ENCODE peak calls at places on chromosomes 16 and 17, in four cellular contexts. F, C, D and W are unnamed samples.

GRCh38 chr17:48623583-48623982 is 2.6 kb downstream of the HOXB9 start:
- DNase-seq in F (no peak), C (no peak), D (no peak), W (no peak)

GRCh38 chr17:15398291-15398690 is 56.9 kb upstream of the TEKT3 start:
- DNase-seq in C (no peak), F (no peak), D (no peak), W (no peak)

GRCh38 chr16:14024300-14024699 is 46.8 kb upstream of the MRTFB start:
- DNase-seq in C (no peak), F (no peak), D (no peak), W (no peak)

GRCh38 chr17:82859431-82860403 is 19.9 kb upstream of the ZNF750 start:
- DNase-seq in F (peak; percentile 68), C (no peak), D (no peak), W (peak; percentile 51)

GRCh38 chr17:64081802-64082799 is 47.8 kb downstream of the ERN1 start:
- DNase-seq in D (no peak), F (no peak), C (no peak), W (no peak)

GRCh38 chr17:11284811-11285210 is 43.8 kb downstream of the SHISA6 start:
- DNase-seq in F (no peak), C (no peak), D (no peak), W (no peak)

GRCh38 chr16:7086842-7087616 is 245.6 kb upstream of the RBFOX1 start:
- DNase-seq in C (no peak), D (no peak), F (peak; percentile 60), W (no peak)

GRCh38 chr16:30179931-30180330 is 3.5 kb upstream of the CORO1A start:
- DNase-seq in F (peak; percentile 26), C (no peak), D (no peak), W (no peak)

GRCh38 chr17:48613862-48614694 is 1.0 kb downstream of the HOXB8 start:
- DNase-seq in C (no peak), F (no peak), D (no peak), W (peak; percentile 70)

GRCh38 chr17:34850023-34850422 is 111.2 kb downstream of the CCT6B start:
- DNase-seq in F (no peak), C (no peak), D (no peak), W (no peak)

GRCh38 chr16:84995666-84996065 is 15.7 kb downstream of the ZDHHC7 start:
- DNase-seq in F (peak; percentile 75), C (no peak), D (no peak), W (no peak)

GRCh38 chr17:81926451-81927144 is 937 bp downstream of the MAFG start:
- DNase-seq in D (peak; percentile 95), F (peak; percentile 87), C (peak; percentile 82), W (peak; percentile 88)

GRCh38 chr17:56679148-56679766 is 85.8 kb downstream of the NOG start:
- DNase-seq in F (peak; percentile 32), D (no peak), C (no peak), W (no peak)
- TF ChIP-seq CTCF in F (peak; percentile 57), D (peak; percentile 42), C (peak; percentile 43), W (peak; percentile 41)

DNA sequence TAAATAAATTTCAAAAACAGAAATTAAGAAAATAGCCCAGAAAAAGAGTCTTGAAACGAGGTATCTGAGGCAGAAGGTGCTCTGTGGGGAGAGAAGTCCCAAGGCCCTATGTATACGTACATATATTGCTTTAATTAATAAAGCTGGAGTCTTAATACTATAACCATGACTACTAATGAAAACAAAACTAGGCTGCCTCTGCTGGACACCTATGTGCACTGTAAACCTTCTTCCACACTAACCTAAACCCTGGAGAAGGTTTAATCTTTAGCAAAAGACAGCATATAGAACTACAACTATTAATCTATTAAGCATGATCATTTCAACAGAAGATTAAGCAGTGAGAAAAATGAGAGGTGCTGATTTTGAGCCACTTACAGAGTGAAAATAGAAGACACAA is 153.9 kb upstream of the C17orf78 start:
- DNase-seq in D (no peak), F (no peak), C (no peak), W (no peak)
- TF ChIP-seq CTCF in D (no peak), F (no peak), C (no peak), W (no peak)

GRCh38 chr16:87496101-87496801 is 3.4 kb upstream of the ZCCHC14 start:
- DNase-seq in C (no peak), F (no peak), D (no peak), W (peak; percentile 50)
- TF ChIP-seq CTCF in C (no peak), F (no peak), D (no peak), W (no peak)

DNA sequence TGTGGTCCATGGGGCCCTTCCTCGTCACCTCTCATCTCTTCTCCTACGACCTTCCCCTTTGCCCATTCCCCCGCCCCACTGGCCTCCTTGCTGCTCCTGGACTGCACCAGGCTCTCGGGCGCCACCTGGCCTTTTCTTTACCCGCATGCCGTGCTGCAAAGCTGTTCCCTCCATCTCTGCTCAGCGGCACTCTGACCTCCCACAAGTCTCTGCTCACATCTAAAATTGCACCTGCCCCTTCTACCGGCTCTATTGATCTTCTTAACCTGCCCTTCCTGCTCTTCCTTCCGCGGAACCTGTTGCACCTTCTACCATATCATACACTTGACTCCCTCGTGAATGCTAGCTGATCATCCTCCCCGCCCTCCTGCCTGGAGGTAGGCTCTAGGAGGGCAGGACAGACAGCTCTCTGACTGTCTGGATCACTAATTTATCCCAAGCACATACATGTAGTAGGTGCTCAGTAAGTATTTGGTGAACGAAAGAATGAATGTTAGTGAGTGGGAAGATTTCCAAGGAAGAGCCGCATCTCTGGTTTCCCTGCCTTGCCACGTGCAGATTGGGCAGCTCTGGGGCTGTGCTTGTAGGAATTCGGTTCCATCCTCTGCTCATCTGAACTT is 17.3 kb downstream of the DNAH17 start:
- DNase-seq in C (no peak), D (no peak), F (peak; percentile 15), W (no peak)
- TF ChIP-seq CTCF in C (no peak), D (no peak), F (no peak), W (peak; percentile 22)